ENCODE peak calls at places on chromosomes 12 and 14, in five cellular contexts. One of them, this sample, is unnamed.

GRCh38 chr12:66636771-66637170 is 42.1 kb downstream of the GRIP1 start:
- DNase-seq in HepG2: no peak
- DNase-seq in GM12891: no peak
- DNase-seq in K562: no peak
- DNase-seq in H1: no peak
- DNase-seq in this sample: no peak

GRCh38 chr12:58502236-58502635 is 418.1 kb downstream of the LRIG3 start:
- DNase-seq in HepG2: no peak
- DNase-seq in GM12891: no peak
- DNase-seq in K562: no peak
- DNase-seq in H1: no peak
- DNase-seq in this sample: no peak

GRCh38 chr12:93853698-93854478 is 176.7 kb downstream of the CRADD start:
- DNase-seq in HepG2: no peak
- DNase-seq in GM12891: no peak
- DNase-seq in K562: no peak
- DNase-seq in H1: no peak
- DNase-seq in this sample: no peak

GRCh38 chr14:56131004-56131864 is 13.0 kb downstream of the PELI2 start:
- DNase-seq in HepG2: no peak
- DNase-seq in GM12891: no peak
- DNase-seq in K562: no peak
- DNase-seq in H1: no peak
- DNase-seq in this sample: no peak

GRCh38 chr12:81644503-81644902 is 114.6 kb downstream of the PPFIA2 start:
- DNase-seq in HepG2: peak
- DNase-seq in GM12891: no peak
- DNase-seq in K562: no peak
- DNase-seq in H1: no peak
- DNase-seq in this sample: no peak

GRCh38 chr12:102958073-102958829 is 777 bp downstream of the ASCL1 start:
- DNase-seq in HepG2: no peak
- DNase-seq in GM12891: no peak
- DNase-seq in K562: no peak
- DNase-seq in H1: peak
- DNase-seq in this sample: peak

GRCh38 chr14:49768301-49769121 is 558 bp downstream of the KLHDC2 start:
- DNase-seq in HepG2: peak
- DNase-seq in GM12891: peak
- DNase-seq in K562: peak
- DNase-seq in H1: peak
- DNase-seq in this sample: peak

GRCh38 chr14:81211844-81212243 is 8.9 kb downstream of the GTF2A1 start:
- DNase-seq in HepG2: peak
- DNase-seq in GM12891: no peak
- DNase-seq in K562: no peak
- DNase-seq in H1: no peak
- DNase-seq in this sample: no peak

GRCh38 chr14:92651106-92651792 is 97.2 kb downstream of the LGMN start:
- DNase-seq in HepG2: no peak
- DNase-seq in GM12891: peak
- DNase-seq in K562: no peak
- DNase-seq in H1: no peak
- DNase-seq in this sample: peak

GRCh38 chr12:76024942-76025600 is 6.5 kb downstream of the PHLDA1 start:
- DNase-seq in HepG2: no peak
- DNase-seq in GM12891: no peak
- DNase-seq in K562: no peak
- DNase-seq in H1: no peak
- DNase-seq in this sample: no peak

GRCh38 chr14:77039285-77040058 is 11.0 kb upstream of the IRF2BPL start:
- DNase-seq in HepG2: no peak
- DNase-seq in GM12891: no peak
- DNase-seq in K562: no peak
- DNase-seq in H1: no peak
- DNase-seq in this sample: no peak

GRCh38 chr14:58731465-58732330 is 93.9 kb downstream of the DACT1 start:
- DNase-seq in HepG2: no peak
- DNase-seq in GM12891: no peak
- DNase-seq in K562: no peak
- DNase-seq in H1: no peak
- DNase-seq in this sample: no peak

GRCh38 chr14:69928111-69928523 is 48.9 kb downstream of the SMOC1 start:
- DNase-seq in HepG2: no peak
- DNase-seq in GM12891: no peak
- DNase-seq in K562: no peak
- DNase-seq in H1: no peak
- DNase-seq in this sample: no peak

GRCh38 chr12:42145552-42146215 is 1.0 kb upstream of the GXYLT1 start:
- DNase-seq in HepG2: no peak
- DNase-seq in GM12891: no peak
- DNase-seq in K562: peak
- DNase-seq in H1: no peak
- DNase-seq in this sample: no peak

GRCh38 chr14:34175574-34175973 is 224.7 kb upstream of the EGLN3 start:
- DNase-seq in HepG2: no peak
- DNase-seq in GM12891: no peak
- DNase-seq in K562: no peak
- DNase-seq in H1: no peak
- DNase-seq in this sample: no peak

GRCh38 chr12:52332381-52332780 is 11.2 kb upstream of the KRT83 start:
- DNase-seq in HepG2: no peak
- DNase-seq in GM12891: no peak
- DNase-seq in K562: no peak
- DNase-seq in H1: no peak
- DNase-seq in this sample: no peak

GRCh38 chr14:75548544-75548943 is 26.3 kb downstream of the BATF start:
- DNase-seq in HepG2: no peak
- DNase-seq in GM12891: no peak
- DNase-seq in K562: no peak
- DNase-seq in H1: no peak
- DNase-seq in this sample: no peak

GRCh38 chr14:29354446-29354845 is 573.2 kb downstream of the PRKD1 start:
- DNase-seq in HepG2: no peak
- DNase-seq in GM12891: no peak
- DNase-seq in K562: no peak
- DNase-seq in H1: no peak
- DNase-seq in this sample: no peak

GRCh38 chr12:9751204-9752144 is 9.2 kb downstream of the CD69 start:
- DNase-seq in HepG2: peak
- DNase-seq in GM12891: no peak
- DNase-seq in K562: no peak
- DNase-seq in H1: no peak
- DNase-seq in this sample: no peak

GRCh38 chr14:37232907-37233481 is 35.3 kb downstream of the MIPOL1 start:
- DNase-seq in HepG2: peak
- DNase-seq in GM12891: no peak
- DNase-seq in K562: peak
- DNase-seq in H1: no peak
- DNase-seq in this sample: no peak

GRCh38 chr14:51004801-51005526 is 60.7 kb upstream of the PYGL start:
- DNase-seq in HepG2: peak
- DNase-seq in GM12891: no peak
- DNase-seq in K562: no peak
- DNase-seq in H1: no peak
- DNase-seq in this sample: no peak

GRCh38 chr12:114933428-114934160 is 249.6 kb upstream of the TBX3 start:
- DNase-seq in HepG2: peak
- DNase-seq in GM12891: no peak
- DNase-seq in K562: no peak
- DNase-seq in H1: no peak
- DNase-seq in this sample: no peak

GRCh38 chr12:132290203-132290540 is 39.2 kb downstream of the GALNT9 start:
- DNase-seq in HepG2: no peak
- DNase-seq in GM12891: no peak
- DNase-seq in K562: no peak
- DNase-seq in H1: no peak
- DNase-seq in this sample: no peak

GRCh38 chr12:23523339-23523738 is 426.1 kb downstream of the SOX5 start:
- DNase-seq in HepG2: no peak
- DNase-seq in GM12891: no peak
- DNase-seq in K562: no peak
- DNase-seq in H1: no peak
- DNase-seq in this sample: no peak

GRCh38 chr14:77921820-77922219 is 121.9 kb downstream of the ADCK1 start:
- DNase-seq in HepG2: no peak
- DNase-seq in GM12891: no peak
- DNase-seq in K562: no peak
- DNase-seq in H1: no peak
- DNase-seq in this sample: no peak

GRCh38 chr12:105480162-105480561 is 149.7 kb downstream of the C12orf75 start:
- DNase-seq in HepG2: no peak
- DNase-seq in GM12891: no peak
- DNase-seq in K562: no peak
- DNase-seq in H1: no peak
- DNase-seq in this sample: no peak

GRCh38 chr14:93410021-93410420 is 20.7 kb upstream of the UNC79 start:
- DNase-seq in HepG2: no peak
- DNase-seq in GM12891: no peak
- DNase-seq in K562: no peak
- DNase-seq in H1: no peak
- DNase-seq in this sample: no peak

GRCh38 chr12:64427988-64428387 is 23.8 kb downstream of the XPOT start:
- DNase-seq in HepG2: no peak
- DNase-seq in GM12891: no peak
- DNase-seq in K562: no peak
- DNase-seq in H1: no peak
- DNase-seq in this sample: no peak

GRCh38 chr14:20723458-20723857 is 22.2 kb upstream of the EDDM3A start:
- DNase-seq in HepG2: no peak
- DNase-seq in GM12891: no peak
- DNase-seq in K562: peak
- DNase-seq in H1: peak
- DNase-seq in this sample: no peak

GRCh38 chr14:61570961-61571299 is 124.4 kb upstream of the HIF1A start:
- DNase-seq in HepG2: no peak
- DNase-seq in GM12891: no peak
- DNase-seq in K562: no peak
- DNase-seq in H1: no peak
- DNase-seq in this sample: no peak

GRCh38 chr12:107670999-107671643 is 14.5 kb upstream of the PWP1 start:
- DNase-seq in HepG2: peak
- DNase-seq in GM12891: no peak
- DNase-seq in K562: peak
- DNase-seq in H1: peak
- DNase-seq in this sample: no peak
- TF ChIP-seq TAF1 in HepG2: no peak
- TF ChIP-seq TAF1 in GM12891: no peak
- TF ChIP-seq TAF1 in K562: no peak
- TF ChIP-seq TAF1 in H1: no peak
- TF ChIP-seq TAF1 in this sample: no peak

GRCh38 chr12:29241821-29242591 is 92.9 kb downstream of the FAR2 start:
- DNase-seq in HepG2: peak
- DNase-seq in GM12891: no peak
- DNase-seq in K562: no peak
- DNase-seq in H1: no peak
- DNase-seq in this sample: peak

GRCh38 chr12:29240441-29240840 is 91.4 kb downstream of the FAR2 start:
- DNase-seq in HepG2: no peak
- DNase-seq in GM12891: no peak
- DNase-seq in K562: no peak
- DNase-seq in H1: no peak
- DNase-seq in this sample: no peak

GRCh38 chr12:29245246-29245645 is 96.2 kb downstream of the FAR2 start:
- DNase-seq in HepG2: no peak
- DNase-seq in GM12891: no peak
- DNase-seq in K562: no peak
- DNase-seq in H1: no peak
- DNase-seq in this sample: no peak

GRCh38 chr12:29239336-29239735 is 90.3 kb downstream of the FAR2 start:
- DNase-seq in HepG2: no peak
- DNase-seq in GM12891: no peak
- DNase-seq in K562: no peak
- DNase-seq in H1: no peak
- DNase-seq in this sample: no peak

GRCh38 chr12:29242921-29243431 is 93.9 kb downstream of the FAR2 start:
- DNase-seq in HepG2: no peak
- DNase-seq in GM12891: no peak
- DNase-seq in K562: no peak
- DNase-seq in H1: no peak
- DNase-seq in this sample: no peak
- TF ChIP-seq POLR2AphosphoS5 in HepG2: no peak
- TF ChIP-seq POLR2AphosphoS5 in GM12891: no peak
- TF ChIP-seq POLR2AphosphoS5 in K562: no peak
- TF ChIP-seq POLR2AphosphoS5 in H1: no peak
- TF ChIP-seq POLR2AphosphoS5 in this sample: no peak

GRCh38 chr14:106308839-106309389 is 782.5 kb downstream of the TMEM121 start:
- DNase-seq in HepG2: peak
- DNase-seq in GM12891: peak
- DNase-seq in K562: peak
- DNase-seq in H1: peak
- DNase-seq in this sample: peak
- TF ChIP-seq TAF1 in HepG2: no peak
- TF ChIP-seq TAF1 in GM12891: no peak
- TF ChIP-seq TAF1 in K562: no peak
- TF ChIP-seq TAF1 in H1: no peak
- TF ChIP-seq TAF1 in this sample: no peak

DNA sequence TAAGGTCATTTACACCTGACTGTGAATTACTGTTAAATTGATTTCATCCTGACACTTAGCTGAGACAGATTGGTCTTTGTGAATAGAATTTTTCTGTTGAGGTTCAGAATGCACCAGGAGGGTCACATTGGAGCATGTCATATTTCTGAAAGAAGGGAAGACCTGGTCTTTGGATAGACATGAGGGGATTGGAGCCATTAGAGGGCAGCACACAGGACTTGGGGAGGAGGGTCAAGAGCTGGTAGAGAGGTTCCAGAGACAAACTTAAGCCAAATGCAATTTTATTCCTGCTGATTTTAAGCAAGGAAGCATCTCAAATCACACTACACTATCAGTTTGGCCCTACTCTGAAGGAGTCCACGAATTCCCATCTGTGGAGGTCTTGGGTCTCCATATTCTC is 41.1 kb downstream of the GUCY2C start:
- DNase-seq in HepG2: no peak
- DNase-seq in GM12891: no peak
- DNase-seq in K562: no peak
- DNase-seq in H1: no peak
- DNase-seq in this sample: no peak
- TF ChIP-seq POLR2AphosphoS5 in HepG2: no peak
- TF ChIP-seq POLR2AphosphoS5 in GM12891: no peak
- TF ChIP-seq POLR2AphosphoS5 in K562: no peak
- TF ChIP-seq POLR2AphosphoS5 in H1: no peak
- TF ChIP-seq POLR2AphosphoS5 in this sample: no peak